ENCODE peak calls at places on chromosome 20, in nine cellular contexts. R is heart right ventricle, W is cardiac fibroblast, C is hippocampal formation, A is Ammon's horn, I is NCI-H1436, Q is T-helper 17 cell, N is NCI-H510A, H is uterus. M is an unnamed sample.

GRCh38 chr20:50680106-50680960 is 11.0 kb downstream of the RIPOR3 start:
- DNase-seq in R (no peak), C (no peak), Q (no peak), I (no peak), H (peak), W (no peak), N (no peak), A (no peak), M (no peak)

GRCh38 chr20:61350500-61351250 is 98.6 kb downstream of the CDH4 start:
- DNase-seq in R (no peak), W (no peak), I (no peak), C (no peak), Q (no peak), N (no peak), H (no peak), A (no peak), M (no peak)

GRCh38 chr20:45283529-45284065 is 23.0 kb upstream of the RBPJL start:
- DNase-seq in H (no peak), A (no peak), N (no peak), R (no peak), C (no peak), W (no peak), Q (no peak), I (no peak), M (no peak)

GRCh38 chr20:5504061-5504739 is 187.4 kb upstream of the PROKR2 start:
- DNase-seq in W (peak), Q (no peak), N (peak), H (peak), I (no peak), R (peak), A (peak), C (peak), M (no peak)

GRCh38 chr20:23607497-23608245 is 2.0 kb upstream of the CST9 start:
- DNase-seq in H (no peak), I (no peak), R (no peak), W (no peak), C (no peak), Q (no peak), N (no peak), A (no peak), M (no peak)

GRCh38 chr20:49505518-49505917 is 23.1 kb upstream of the KCNB1 start:
- DNase-seq in I (no peak), N (no peak), W (peak), C (peak), A (peak), R (peak), H (peak), Q (no peak), M (no peak)

GRCh38 chr20:18984238-18985200 is 170.9 kb downstream of the SCP2D1 start:
- DNase-seq in N (peak), I (peak), C (no peak), W (no peak), R (no peak), Q (no peak), A (peak), H (peak), M (no peak)

GRCh38 chr20:38608188-38608587 is 6.6 kb downstream of the ARHGAP40 start:
- DNase-seq in C (no peak), H (no peak), W (no peak), A (no peak), R (no peak), N (no peak), I (no peak), Q (no peak), M (no peak)

GRCh38 chr20:37526839-37527637 is 638 bp downstream of the BLCAP start:
- DNase-seq in A (no peak), H (no peak), I (no peak), W (peak), R (peak), C (no peak), Q (no peak), N (no peak), M (no peak)

GRCh38 chr20:51860015-51860882 is 57.9 kb upstream of the SALL4 start:
- DNase-seq in I (no peak), N (no peak), A (no peak), W (no peak), C (no peak), Q (no peak), H (no peak), R (no peak), M (no peak)

GRCh38 chr20:17796096-17796563 is 96.4 kb downstream of the BANF2 start:
- DNase-seq in W (peak), R (peak), Q (no peak), H (peak), C (no peak), I (no peak), N (no peak), A (no peak), M (no peak)

M was measured in central memory CD4-positive, alpha-beta T cell.